ENCODE peak calls at places on chromosomes 12 and 14, in five cellular contexts. One of them, this sample, is unnamed.

GRCh38 chr14:97813556-97813955 is 1016.4 kb downstream of the VRK1 start:
- DNase-seq in MM.1S: no peak
- DNase-seq in A549: no peak
- DNase-seq in IMR-90: no peak
- DNase-seq in lower lobe of right lung: no peak
- DNase-seq in this sample: no peak

GRCh38 chr12:26846419-26846818 is 13.4 kb upstream of the ITPR2 start:
- DNase-seq in MM.1S: no peak
- DNase-seq in A549: no peak
- DNase-seq in IMR-90: no peak
- DNase-seq in lower lobe of right lung: no peak
- DNase-seq in this sample: no peak

GRCh38 chr12:578743-579449 is 84.3 kb downstream of the NINJ2 start:
- DNase-seq in MM.1S: no peak
- DNase-seq in A549: no peak
- DNase-seq in IMR-90: no peak
- DNase-seq in lower lobe of right lung: no peak
- DNase-seq in this sample: no peak

GRCh38 chr12:123942911-123943648 is 29.6 kb downstream of the CCDC92 start:
- DNase-seq in MM.1S: no peak
- DNase-seq in A549: no peak
- DNase-seq in IMR-90: peak
- DNase-seq in lower lobe of right lung: no peak
- DNase-seq in this sample: no peak

GRCh38 chr12:106425061-106425706 is 67.6 kb downstream of the POLR3B start:
- DNase-seq in MM.1S: no peak
- DNase-seq in A549: no peak
- DNase-seq in IMR-90: no peak
- DNase-seq in lower lobe of right lung: no peak
- DNase-seq in this sample: no peak

GRCh38 chr14:24741871-24742270 is 107.9 kb upstream of the GZMB start:
- DNase-seq in MM.1S: no peak
- DNase-seq in A549: no peak
- DNase-seq in IMR-90: peak
- DNase-seq in lower lobe of right lung: no peak
- DNase-seq in this sample: peak

GRCh38 chr12:81162725-81163124 is 84.8 kb downstream of the ACSS3 start:
- DNase-seq in MM.1S: no peak
- DNase-seq in A549: no peak
- DNase-seq in IMR-90: no peak
- DNase-seq in lower lobe of right lung: no peak
- DNase-seq in this sample: no peak

GRCh38 chr12:25781223-25781622 is 177.3 kb upstream of the RASSF8 start:
- DNase-seq in MM.1S: no peak
- DNase-seq in A549: no peak
- DNase-seq in IMR-90: no peak
- DNase-seq in lower lobe of right lung: no peak
- DNase-seq in this sample: no peak

GRCh38 chr14:59631237-59631636 is 54.6 kb upstream of the CCDC175 start:
- DNase-seq in MM.1S: no peak
- DNase-seq in A549: no peak
- DNase-seq in IMR-90: no peak
- DNase-seq in lower lobe of right lung: no peak
- DNase-seq in this sample: no peak

GRCh38 chr12:104058796-104059195 is 5.5 kb upstream of the HCFC2 start:
- DNase-seq in MM.1S: no peak
- DNase-seq in A549: no peak
- DNase-seq in IMR-90: no peak
- DNase-seq in lower lobe of right lung: no peak
- DNase-seq in this sample: no peak

GRCh38 chr14:99481745-99482099 is 513 bp downstream of the CCNK start:
- DNase-seq in MM.1S: peak
- DNase-seq in A549: peak
- DNase-seq in IMR-90: peak
- DNase-seq in lower lobe of right lung: no peak
- DNase-seq in this sample: no peak

GRCh38 chr12:52338241-52338960 is 17.2 kb upstream of the KRT83 start:
- DNase-seq in MM.1S: no peak
- DNase-seq in A549: no peak
- DNase-seq in IMR-90: no peak
- DNase-seq in lower lobe of right lung: no peak
- DNase-seq in this sample: no peak
- H3K4me3 ChIP-seq in MM.1S: no peak
- H3K4me3 ChIP-seq in A549: no peak
- H3K4me3 ChIP-seq in IMR-90: no peak
- H3K4me3 ChIP-seq in lower lobe of right lung: no peak
- H3K4me3 ChIP-seq in this sample: no peak

GRCh38 chr14:75523771-75524171 is 1.5 kb downstream of the BATF start:
- DNase-seq in MM.1S: no peak
- DNase-seq in A549: no peak
- DNase-seq in IMR-90: peak
- DNase-seq in lower lobe of right lung: no peak
- DNase-seq in this sample: no peak
- H3K4me3 ChIP-seq in MM.1S: no peak
- H3K4me3 ChIP-seq in A549: no peak
- H3K4me3 ChIP-seq in IMR-90: no peak
- H3K4me3 ChIP-seq in lower lobe of right lung: peak
- H3K4me3 ChIP-seq in this sample: no peak

GRCh38 chr12:53988519-53989226 is 3.7 kb downstream of the HOXC10 start:
- DNase-seq in MM.1S: no peak
- DNase-seq in A549: no peak
- DNase-seq in IMR-90: no peak
- DNase-seq in lower lobe of right lung: no peak
- DNase-seq in this sample: no peak

GRCh38 chr12:53991077-53991460 is 6.1 kb downstream of the HOXC10 start:
- DNase-seq in MM.1S: no peak
- DNase-seq in A549: no peak
- DNase-seq in IMR-90: no peak
- DNase-seq in lower lobe of right lung: no peak
- DNase-seq in this sample: peak

GRCh38 chr12:53987748-53988147 is 2.8 kb downstream of the HOXC10 start:
- DNase-seq in MM.1S: no peak
- DNase-seq in A549: no peak
- DNase-seq in IMR-90: no peak
- DNase-seq in lower lobe of right lung: no peak
- DNase-seq in this sample: no peak

GRCh38 chr12:53990311-53991076 is 5.5 kb downstream of the HOXC10 start:
- DNase-seq in MM.1S: no peak
- DNase-seq in A549: no peak
- DNase-seq in IMR-90: no peak
- DNase-seq in lower lobe of right lung: no peak
- DNase-seq in this sample: no peak

DNA sequence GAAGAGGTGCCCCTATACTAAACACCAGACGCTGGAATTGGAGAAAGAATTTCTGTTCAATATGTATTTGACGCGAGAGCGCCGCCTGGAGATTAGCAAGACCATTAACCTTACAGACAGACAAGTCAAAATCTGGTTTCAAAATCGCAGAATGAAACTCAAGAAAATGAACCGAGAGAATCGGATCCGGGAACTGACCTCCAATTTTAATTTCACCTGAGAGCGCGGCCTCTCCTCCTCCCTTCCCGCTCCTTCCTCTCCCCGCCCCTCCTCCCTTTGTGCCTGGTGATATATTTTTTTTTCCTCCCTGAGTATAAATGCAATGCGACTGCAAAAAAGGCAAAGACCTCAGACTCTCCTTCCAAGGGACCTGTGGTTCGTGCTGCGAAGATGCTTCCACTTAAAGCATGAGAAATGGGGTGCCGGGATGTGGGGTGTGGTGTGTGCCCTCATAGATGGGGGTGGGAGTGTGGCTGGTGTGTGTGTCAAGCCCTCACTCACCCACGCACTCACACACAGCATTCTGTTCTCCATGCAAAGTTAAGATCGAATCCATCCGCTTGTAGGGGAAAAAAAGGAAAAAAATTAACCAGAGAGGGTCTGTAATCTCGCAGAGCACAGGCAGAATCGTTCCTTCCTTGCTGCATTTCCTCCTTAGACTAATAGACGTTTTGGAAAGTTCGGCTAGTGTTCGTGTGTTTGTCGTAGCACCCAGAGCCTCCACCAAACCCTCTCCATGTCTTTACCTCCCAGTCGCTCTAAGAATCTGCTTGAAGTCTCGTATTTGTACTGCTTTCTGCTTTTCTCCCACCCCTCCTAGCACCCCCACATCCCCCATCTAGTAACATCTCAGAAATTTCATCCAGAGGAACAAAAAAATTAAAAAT is 4.5 kb downstream of the HOXC10 start:
- DNase-seq in MM.1S: peak
- DNase-seq in A549: peak
- DNase-seq in IMR-90: peak
- DNase-seq in lower lobe of right lung: no peak
- DNase-seq in this sample: peak
- H3K4me3 ChIP-seq in MM.1S: peak
- H3K4me3 ChIP-seq in A549: peak
- H3K4me3 ChIP-seq in IMR-90: no peak
- H3K4me3 ChIP-seq in lower lobe of right lung: no peak
- H3K4me3 ChIP-seq in this sample: peak

GRCh38 chr12:42481368-42481767 is 108.2 kb downstream of the PRICKLE1 start:
- DNase-seq in MM.1S: no peak
- DNase-seq in A549: no peak
- DNase-seq in IMR-90: no peak
- DNase-seq in lower lobe of right lung: no peak
- DNase-seq in this sample: no peak
- H3K4me3 ChIP-seq in MM.1S: no peak
- H3K4me3 ChIP-seq in A549: no peak
- H3K4me3 ChIP-seq in IMR-90: peak
- H3K4me3 ChIP-seq in lower lobe of right lung: peak
- H3K4me3 ChIP-seq in this sample: no peak

DNA sequence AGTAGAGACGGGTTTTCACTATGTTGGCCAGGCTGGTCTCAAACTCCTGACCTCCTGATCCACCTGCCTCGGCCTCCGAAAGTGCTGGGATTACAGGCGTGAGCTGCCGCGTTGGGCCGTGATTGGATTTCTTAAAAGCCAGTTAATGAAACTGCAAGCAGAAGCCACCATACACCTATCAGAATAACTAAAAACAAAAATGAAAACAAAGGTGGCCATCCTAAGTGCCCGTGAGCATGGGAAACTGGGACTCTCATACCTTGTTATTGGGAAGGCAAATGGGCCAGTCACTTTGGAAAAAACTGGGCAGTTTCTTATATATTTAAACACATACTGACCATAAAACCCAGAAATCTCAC is 7.7 kb upstream of the TCTN1 start:
- DNase-seq in MM.1S: no peak
- DNase-seq in A549: no peak
- DNase-seq in IMR-90: no peak
- DNase-seq in lower lobe of right lung: no peak
- DNase-seq in this sample: no peak
- H3K4me3 ChIP-seq in MM.1S: peak
- H3K4me3 ChIP-seq in A549: no peak
- H3K4me3 ChIP-seq in IMR-90: no peak
- H3K4me3 ChIP-seq in lower lobe of right lung: peak
- H3K4me3 ChIP-seq in this sample: no peak

This sample was measured in skeletal muscle cell.